ENCODE peak calls at places on chromosomes 7 and 10, in seven cellular contexts. U is endothelial cell; N is left ventricle myocardium inferior; E is tibial artery; K is aorta; V is cardiac fibroblast; M is effector CD4-positive, alpha-beta T cell. H is an unnamed sample.

GRCh38 chr7:136353287-136353686 is 376.1 kb upstream of the MTPN start:
- DNase-seq in E (no peak), M (no peak), N (no peak), V (no peak), K (no peak), U (no peak), H (no peak)

GRCh38 chr10:116761883-116762282 is 19.5 kb upstream of the HSPA12A start:
- DNase-seq in V (no peak), K (no peak), E (no peak), U (no peak), M (no peak), N (no peak), H (no peak)

GRCh38 chr10:117138838-117139580 is 939 bp upstream of the VAX1 start:
- DNase-seq in U (peak; percentile 29), E (no peak), V (no peak), M (no peak), K (no peak), N (no peak), H (no peak)

GRCh38 chr7:43117842-43118241 is 5.4 kb downstream of the HECW1 start:
- DNase-seq in V (no peak), U (no peak), N (no peak), E (no peak), M (no peak), K (no peak), H (no peak)

GRCh38 chr10:125926247-125926646 is 29.9 kb downstream of the FANK1 start:
- DNase-seq in K (no peak), M (no peak), U (no peak), V (no peak), E (no peak), N (no peak), H (no peak)

GRCh38 chr10:5947471-5948207 is 29.7 kb downstream of the IL15RA start:
- DNase-seq in N (no peak), V (no peak), E (no peak), U (no peak), M (no peak), K (no peak), H (no peak)

GRCh38 chr7:138935438-138936079 is 45.6 kb downstream of the KIAA1549 start:
- DNase-seq in N (no peak), E (no peak), K (no peak), V (peak; percentile 70), U (no peak), M (no peak), H (peak; percentile 86)

GRCh38 chr10:114151486-114151885 is 22.5 kb downstream of the CCDC186 start:
- DNase-seq in M (no peak), V (peak; percentile 52), U (no peak), K (no peak), E (no peak), N (no peak), H (peak; percentile 50)

GRCh38 chr7:148819697-148820332 is 64.3 kb downstream of the EZH2 start:
- DNase-seq in N (no peak), E (no peak), U (no peak), M (no peak), V (peak; percentile 35), K (no peak), H (no peak)

GRCh38 chr7:21077602-21078001 is 290.9 kb upstream of the SP8 start:
- DNase-seq in V (no peak), U (no peak), E (no peak), N (no peak), M (no peak), K (no peak), H (no peak)

GRCh38 chr10:121159670-121160069 is 308.5 kb downstream of the WDR11 start:
- DNase-seq in U (no peak), N (no peak), K (no peak), M (no peak), E (no peak), V (no peak), H (no peak)

GRCh38 chr7:44530990-44531389 is 10.1 kb downstream of the NPC1L1 start:
- DNase-seq in U (no peak), V (no peak), N (no peak), K (no peak), E (no peak), M (no peak), H (no peak)

GRCh38 chr7:1366801-1367405 is 92.4 kb downstream of the MICALL2 start:
- DNase-seq in K (no peak), M (no peak), U (no peak), V (no peak), E (no peak), N (no peak), H (no peak)

GRCh38 chr10:128867819-128868218 is 599.2 kb upstream of the MGMT start:
- DNase-seq in M (no peak), E (peak; percentile 34), N (no peak), U (no peak), V (no peak), K (no peak), H (no peak)

GRCh38 chr7:151412318-151412717 is 2.5 kb upstream of the WDR86 start:
- DNase-seq in N (no peak), V (no peak), E (no peak), U (no peak), M (no peak), K (no peak), H (no peak)

GRCh38 chr7:117715784-117716445 is 157.3 kb downstream of the CTTNBP2 start:
- DNase-seq in E (no peak), K (no peak), M (no peak), N (no peak), V (peak; percentile 84), U (peak; percentile 57), H (peak; percentile 3)

GRCh38 chr10:132571565-132572544 is 34.3 kb downstream of the INPP5A start:
- DNase-seq in V (peak; percentile 75), E (peak; percentile 84), K (peak; percentile 56), M (peak; percentile 30), N (no peak), U (no peak), H (peak; percentile 89)

GRCh38 chr7:37150180-37150579 is 298.5 kb downstream of the ELMO1 start:
- DNase-seq in M (no peak), E (no peak), N (no peak), K (no peak), V (no peak), U (no peak), H (no peak)

GRCh38 chr10:23114228-23114850 is 19.0 kb downstream of the MSRB2 start:
- DNase-seq in M (no peak), K (no peak), V (no peak), E (no peak), N (no peak), U (no peak), H (no peak)

GRCh38 chr7:99955247-99955646 is 20.6 kb downstream of the AZGP1 start:
- DNase-seq in E (no peak), K (no peak), N (no peak), M (no peak), V (no peak), U (no peak), H (no peak)

GRCh38 chr7:123734498-123734897 is 14.3 kb downstream of the WASL start:
- DNase-seq in K (no peak), N (no peak), U (no peak), E (no peak), V (no peak), M (no peak), H (no peak)